ENCODE peak calls at places on chromosomes 13 and 19, in five cellular contexts. B is KBM-7; X is stimulated activated CD4-positive, alpha-beta T cell treated with anti-CD3 and anti-CD28 coated beads, Interleukin-4, amount 100 ng/mL, for 1 hour; U is lower leg skin; H is CD4-positive, CD25-positive, alpha-beta regulatory T cell. L is an unnamed sample.

GRCh38 chr19:2665103-2665502 is 37.4 kb downstream of the GNG7 start:
- DNase-seq in B (no peak), X (no peak), U (no peak), H (no peak), L (no peak)

GRCh38 chr13:42176286-42176685 is 95.7 kb upstream of the AKAP11 start:
- DNase-seq in B (no peak), X (no peak), U (no peak), H (no peak), L (no peak)

GRCh38 chr13:49495783-49496762 is at the start of gene PHF11:
- DNase-seq in B (peak), X (peak), U (peak), H (peak), L (peak)

GRCh38 chr19:15320118-15320517 is 12.2 kb downstream of the BRD4 start:
- DNase-seq in B (no peak), X (no peak), U (no peak), H (no peak), L (no peak)

GRCh38 chr13:59144700-59145099 is 1019.0 kb downstream of the DIAPH3 start:
- DNase-seq in B (no peak), X (no peak), U (no peak), H (no peak), L (no peak)

GRCh38 chr13:106349080-106349841 is 186.2 kb downstream of the EFNB2 start:
- DNase-seq in B (no peak), X (no peak), U (no peak), H (no peak), L (no peak)

GRCh38 chr13:48945626-48946025 is 30.1 kb upstream of the FNDC3A start:
- DNase-seq in B (no peak), X (no peak), U (no peak), H (no peak), L (no peak)

GRCh38 chr13:61612192-61612591 is 196.5 kb upstream of the PCDH20 start:
- DNase-seq in B (no peak), X (no peak), U (no peak), H (no peak), L (no peak)

GRCh38 chr13:107864543-107865460 is 350.5 kb downstream of the LIG4 start:
- DNase-seq in B (peak), X (no peak), U (no peak), H (no peak), L (no peak)

GRCh38 chr19:56110515-56111448 is 10.3 kb downstream of the ZNF787 start:
- DNase-seq in B (no peak), X (no peak), U (no peak), H (no peak), L (no peak)

GRCh38 chr13:113954046-113954841 is 19.6 kb downstream of the C13orf46 start:
- DNase-seq in B (no peak), X (no peak), U (no peak), H (no peak), L (no peak)

GRCh38 chr19:51595190-51595589 is 24.1 kb downstream of the ZNF175 start:
- DNase-seq in B (no peak), X (no peak), U (no peak), H (no peak), L (no peak)

GRCh38 chr13:77544365-77544764 is 8.9 kb downstream of the SCEL start:
- DNase-seq in B (no peak), X (no peak), U (peak), H (no peak), L (no peak)

GRCh38 chr13:111317571-111318360 is 2.7 kb upstream of the TEX29 start:
- DNase-seq in B (no peak), X (no peak), U (no peak), H (no peak), L (no peak)

GRCh38 chr19:40424637-40425449 is 949 bp downstream of the SERTAD1 start:
- DNase-seq in B (no peak), X (no peak), U (no peak), H (no peak), L (no peak)

GRCh38 chr13:113851480-113851803 is 12.4 kb downstream of the GAS6 start:
- DNase-seq in B (no peak), X (no peak), U (no peak), H (no peak), L (no peak)

GRCh38 chr13:100254002-100254401 is 165.1 kb downstream of the PCCA start:
- DNase-seq in B (no peak), X (no peak), U (no peak), H (no peak), L (no peak)

L was measured in GOT3.